ENCODE peak calls at places on chromosomes 16 and 17, in eight cellular contexts. X is HCT116, I is PC-3, G is SJCRH30, H is pancreas, K is DND-41, J is uterus, R is SJSA1. T is an unnamed sample. For H3K9me3, the result is how much of the 10 kb centered on the place peaks cover.

GRCh38 chr17:57340160-57340981 is 84.0 kb downstream of the MSI2 start:
- DNase-seq in X (no peak), I (no peak), G (no peak), H (no peak), K (no peak), J (no peak), R (no peak), T (no peak)

GRCh38 chr16:17470871-17471744 is at the start of gene XYLT1:
- DNase-seq in X (no peak), I (peak), G (no peak), H (peak), K (peak), J (peak), R (peak), T (peak)

GRCh38 chr16:75087040-75087979 is 29.3 kb downstream of the LDHD start:
- DNase-seq in X (no peak), I (no peak), G (peak), H (no peak), K (peak), J (no peak), R (no peak), T (peak)

GRCh38 chr17:77634710-77635109 is 323.8 kb upstream of the TNRC6C start:
- DNase-seq in X (no peak), I (no peak), G (no peak), H (no peak), K (no peak), J (no peak), R (no peak), T (peak)

GRCh38 chr16:85460983-85461813 is 151.9 kb upstream of the GSE1 start:
- DNase-seq in X (no peak), I (peak), G (peak), H (peak), K (peak), J (peak), R (no peak), T (peak)

GRCh38 chr17:31310877-31311276 is 3.0 kb downstream of the EVI2B start:
- DNase-seq in X (no peak), I (no peak), G (no peak), H (no peak), K (peak), J (no peak), R (no peak), T (no peak)

GRCh38 chr17:51778842-51779241 is 379.7 kb downstream of the CA10 start:
- DNase-seq in X (no peak), I (no peak), G (no peak), H (no peak), K (no peak), J (no peak), R (no peak), T (no peak)

GRCh38 chr17:31699281-31699680 is 159.8 kb downstream of the COPRS start:
- DNase-seq in X (no peak), I (peak), G (peak), H (no peak), K (no peak), J (no peak), R (no peak), T (no peak)

GRCh38 chr17:52227926-52228325 is 69.4 kb upstream of the CA10 start:
- DNase-seq in X (no peak), I (no peak), G (no peak), H (no peak), K (no peak), J (no peak), R (no peak), T (no peak)

GRCh38 chr16:68273896-68274295 is 9.6 kb downstream of the SLC7A6 start:
- DNase-seq in X (no peak), I (no peak), G (no peak), H (no peak), K (no peak), J (no peak), R (no peak), T (no peak)
- H3K27ac ChIP-seq in X (no peak), I (no peak), G (no peak), H (no peak), K (peak), J (no peak), R (no peak), T (no peak)

DNA sequence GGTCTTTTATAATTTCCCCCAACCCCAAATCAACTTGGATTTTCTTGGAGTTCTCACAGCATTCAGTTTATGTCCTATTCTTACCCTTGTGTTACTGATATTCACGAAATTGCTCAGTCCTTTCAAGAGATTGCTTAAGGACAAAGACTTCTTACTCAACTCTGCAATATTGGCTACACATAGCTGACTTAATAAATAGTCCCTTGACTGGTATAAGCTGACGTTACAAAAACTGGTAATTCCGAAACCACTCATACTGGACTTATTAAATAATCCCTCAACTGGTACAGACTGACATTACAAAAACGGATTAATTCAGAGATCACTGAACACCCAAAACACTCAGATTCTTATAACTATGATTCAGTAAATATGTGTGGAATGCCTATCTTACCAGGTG is 860 bp downstream of the TIGD7 start:
- DNase-seq in X (no peak), I (no peak), G (no peak), H (no peak), K (no peak), J (no peak), R (no peak), T (no peak)
- H3K9me3 ChIP-seq in X (under half), I (under half), G (under half), H (under half), K (under half), J (half or more), R (under half), T (under half)

GRCh38 chr17:8153550-8153956 is 1.3 kb upstream of the PER1 start:
- DNase-seq in X (no peak), I (peak), G (peak), H (no peak), K (no peak), J (peak), R (peak), T (peak)
- H3K27ac ChIP-seq in X (peak), I (peak), G (peak), H (peak), K (no peak), J (peak), R (peak), T (peak)

GRCh38 chr16:59290718-59291117 is 556.6 kb upstream of the GOT2 start:
- DNase-seq in X (no peak), I (no peak), G (no peak), H (no peak), K (no peak), J (no peak), R (no peak), T (no peak)
- H3K9me3 ChIP-seq in X (under half), I (under half), G (under half), H (under half), K (under half), J (under half), R (under half), T (under half)

DNA sequence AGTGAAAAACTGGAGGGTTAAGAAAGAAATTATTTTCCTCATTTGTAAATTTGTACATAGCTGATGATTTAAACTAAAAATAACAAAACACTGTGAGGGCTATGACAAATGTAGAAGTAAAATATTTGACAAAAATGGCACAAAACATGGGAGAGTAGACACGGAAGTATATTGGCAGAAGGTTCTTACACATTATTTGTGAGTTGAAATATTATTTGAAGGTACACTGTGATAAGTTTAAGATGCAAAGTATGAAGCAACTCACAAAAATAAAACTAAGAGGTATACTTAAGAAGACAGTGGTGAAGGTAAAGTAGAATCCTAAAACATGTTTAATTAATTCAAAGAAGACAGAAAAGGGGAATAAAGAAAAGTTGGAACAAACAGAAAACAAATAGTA is 34.6 kb downstream of the BRIP1 start:
- DNase-seq in X (no peak), I (no peak), G (no peak), H (no peak), K (no peak), J (no peak), R (no peak), T (no peak)
- H3K27ac ChIP-seq in X (no peak), I (no peak), G (no peak), H (no peak), K (no peak), J (no peak), R (no peak), T (no peak)

DNA sequence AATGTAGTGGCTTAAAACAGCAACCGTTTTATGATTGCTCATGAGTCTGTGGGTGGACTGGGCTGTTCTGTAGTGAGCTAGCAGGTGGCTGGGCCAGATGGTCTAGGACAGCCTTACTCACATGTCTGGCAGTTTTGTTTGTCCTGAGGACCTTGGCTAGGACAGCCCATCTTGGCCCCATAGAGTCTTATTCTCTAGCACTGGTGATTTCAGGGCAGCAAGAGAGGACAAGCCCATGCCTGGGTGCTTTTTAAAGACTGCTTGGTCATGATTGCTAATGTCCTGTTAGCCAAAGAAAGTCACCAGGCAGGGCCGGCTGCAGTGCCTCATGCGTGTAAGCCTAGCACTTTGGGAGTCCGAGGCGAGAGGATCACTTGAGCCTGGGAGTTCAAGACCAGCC is 139.8 kb downstream of the KATNIP start:
- DNase-seq in X (no peak), I (no peak), G (no peak), H (no peak), K (no peak), J (no peak), R (no peak), T (peak)
- H3K9me3 ChIP-seq in X (under half), I (under half), G (under half), H (under half), K (under half), J (under half), R (under half), T (under half)

T was measured in WERI-Rb-1.